ENCODE peak calls at places on chromosome 11, in five cellular contexts. Z, L, V, U and Y are unnamed samples.

GRCh38 chr11:57983211-57983610 is 40.5 kb upstream of the OR9Q1 start:
- DNase-seq in Z (no peak), V (no peak), L (no peak), U (no peak), Y (no peak)

GRCh38 chr11:134120143-134120850 is 51.4 kb downstream of the JAM3 start:
- DNase-seq in Z (no peak), V (no peak), L (no peak), U (no peak), Y (no peak)

GRCh38 chr11:4839851-4840549 is 9.0 kb downstream of the OR51S1 start:
- DNase-seq in V (no peak), U (no peak), Z (no peak), L (no peak), Y (no peak)

GRCh38 chr11:13831707-13832106 is 130.8 kb upstream of the SPON1 start:
- DNase-seq in Z (no peak), L (no peak), V (no peak), U (no peak), Y (no peak)

GRCh38 chr11:13127161-13127560 is 118.0 kb downstream of the RASSF10 start:
- DNase-seq in U (no peak), L (no peak), Z (no peak), V (no peak), Y (no peak)

GRCh38 chr11:16792426-16792825 is 54.0 kb downstream of the C11orf58 start:
- DNase-seq in V (no peak), Z (no peak), U (no peak), L (no peak), Y (no peak)

GRCh38 chr11:125210112-125210511 is 45.6 kb downstream of the PKNOX2 start:
- DNase-seq in Z (no peak), U (no peak), L (no peak), V (no peak), Y (no peak)

GRCh38 chr11:128709402-128709801 is 15.5 kb downstream of the FLI1 start:
- DNase-seq in Z (no peak), U (no peak), L (no peak), V (peak), Y (no peak)

GRCh38 chr11:107836811-107837210 is 21.8 kb downstream of the SLC35F2 start:
- DNase-seq in V (no peak), Z (no peak), U (no peak), L (no peak), Y (no peak)

GRCh38 chr11:71425409-71425808 is 22.8 kb downstream of the DHCR7 start:
- DNase-seq in V (no peak), U (no peak), L (no peak), Z (no peak), Y (no peak)

GRCh38 chr11:103537904-103538502 is 428.8 kb downstream of the DYNC2H1 start:
- DNase-seq in Z (no peak), L (no peak), V (no peak), U (no peak), Y (no peak)

GRCh38 chr11:14583252-14584105 is 60.1 kb upstream of the PDE3B start:
- DNase-seq in Z (no peak), L (no peak), U (no peak), V (peak), Y (no peak)

GRCh38 chr11:60377737-60378136 is 595 bp upstream of the MS4A7 start:
- DNase-seq in U (no peak), V (no peak), L (no peak), Z (no peak), Y (peak)

GRCh38 chr11:134858783-134859480 is 446.9 kb upstream of the B3GAT1 start:
- DNase-seq in L (no peak), Z (no peak), U (no peak), V (no peak), Y (no peak)

GRCh38 chr11:121604152-121604551 is 151.4 kb upstream of the SORL1-AS1 start:
- DNase-seq in U (no peak), Z (no peak), L (no peak), V (peak), Y (no peak)

GRCh38 chr11:35546317-35546716 is 20.9 kb upstream of the PAMR1 start:
- DNase-seq in V (no peak), L (no peak), Z (no peak), U (no peak), Y (no peak)

GRCh38 chr11:75602916-75603315 is 40.9 kb downstream of the SERPINH1 start:
- DNase-seq in L (no peak), Z (no peak), U (no peak), V (no peak), Y (no peak)
- TF ChIP-seq GABPA in L (no peak), Z (no peak), U (no peak), V (no peak), Y (no peak)

DNA sequence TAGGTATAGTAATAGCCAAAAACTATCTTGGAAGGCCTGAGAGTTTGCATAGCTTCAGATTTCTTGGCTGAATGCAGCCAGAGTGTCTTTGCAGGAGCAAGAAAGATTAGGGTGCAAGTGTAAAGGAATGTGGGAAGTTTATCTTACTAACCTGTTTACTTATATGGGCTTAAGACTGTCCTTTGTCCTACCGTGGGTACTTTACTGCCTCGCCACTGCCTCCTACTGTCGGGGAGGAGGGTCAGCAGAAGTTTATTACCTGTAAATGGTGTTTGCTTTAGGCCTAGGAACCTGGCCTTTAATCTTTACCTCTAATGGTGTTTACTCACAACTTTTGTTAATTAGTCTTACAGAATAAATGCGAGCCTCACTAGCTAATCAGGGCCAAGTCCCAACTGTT is 633.8 kb downstream of the DLG2 start:
- DNase-seq in L (peak), U (no peak), V (peak), Z (no peak), Y (no peak)
- TF ChIP-seq GABPA in L (no peak), U (no peak), V (no peak), Z (no peak), Y (no peak)

GRCh38 chr11:76380161-76380976 is 563 bp downstream of the THAP12 start:
- DNase-seq in L (no peak), Z (peak), V (no peak), U (peak), Y (no peak)
- TF ChIP-seq GABPA in L (no peak), Z (no peak), V (no peak), U (no peak), Y (no peak)

GRCh38 chr11:64843971-64844329 is 503 bp downstream of the CDC42BPG start:
- DNase-seq in V (no peak), Z (no peak), U (no peak), L (no peak), Y (no peak)

GRCh38 chr11:64842851-64843841 is 1.3 kb downstream of the CDC42BPG start:
- DNase-seq in V (peak), Z (no peak), L (no peak), U (peak), Y (no peak)

GRCh38 chr11:64842366-64842759 is 2.1 kb downstream of the CDC42BPG start:
- DNase-seq in L (no peak), U (no peak), V (no peak), Z (no peak), Y (no peak)

GRCh38 chr11:64845125-64845735 is 777 bp upstream of the CDC42BPG start:
- DNase-seq in Z (no peak), U (no peak), L (no peak), V (peak), Y (no peak)

GRCh38 chr11:64844330-64845124 is at the start of gene CDC42BPG:
- DNase-seq in U (peak), Z (peak), V (peak), L (no peak), Y (no peak)
- TF ChIP-seq GABPA in U (peak), Z (no peak), V (peak), L (no peak), Y (no peak)

DNA sequence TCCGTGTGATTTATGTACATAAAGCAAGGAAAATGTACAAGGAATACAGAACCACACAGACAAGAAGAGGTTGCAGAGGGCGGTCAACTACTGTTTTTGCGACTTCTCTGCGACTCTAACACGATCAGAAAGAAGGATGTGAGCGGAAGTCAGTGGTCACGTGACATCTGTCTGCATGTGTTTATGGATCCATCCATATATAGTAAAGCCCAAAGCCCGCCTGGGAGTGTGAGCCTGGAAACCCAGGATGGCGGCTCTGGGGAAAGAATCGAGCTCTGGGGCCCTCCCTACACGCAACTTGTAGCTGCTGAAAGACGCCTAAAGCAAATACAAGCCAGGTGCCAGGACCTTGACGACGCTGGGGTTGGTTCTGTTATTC is 8.8 kb downstream of the OSBPL5 start:
- DNase-seq in Z (peak), U (no peak), V (no peak), L (no peak), Y (no peak)
- TF ChIP-seq GABPA in Z (no peak), U (no peak), V (no peak), L (no peak), Y (no peak)

GRCh38 chr11:79054636-79055035 is 386.2 kb downstream of the TENM4 start:
- DNase-seq in U (no peak), Z (no peak), V (no peak), L (no peak), Y (no peak)

GRCh38 chr11:79055866-79056632 is 384.8 kb downstream of the TENM4 start:
- DNase-seq in V (no peak), L (no peak), Z (no peak), U (no peak), Y (no peak)

GRCh38 chr11:79050784-79051183 is 390.0 kb downstream of the TENM4 start:
- DNase-seq in V (no peak), L (no peak), U (no peak), Z (no peak), Y (no peak)

GRCh38 chr11:79049627-79050238 is 391.1 kb downstream of the TENM4 start:
- DNase-seq in U (no peak), Z (no peak), V (peak), L (no peak), Y (no peak)

GRCh38 chr11:79052539-79052938 is 388.3 kb downstream of the TENM4 start:
- DNase-seq in L (no peak), V (no peak), Z (no peak), U (peak), Y (no peak)
- TF ChIP-seq GABPA in L (no peak), V (no peak), Z (no peak), U (no peak), Y (no peak)

GRCh38 chr11:18526521-18527296 is at the start of gene TSG101:
- DNase-seq in Z (peak), V (peak), U (peak), L (peak), Y (peak)
- TF ChIP-seq GABPA in Z (peak), V (peak), U (peak), L (peak), Y (peak)